ENCODE peak calls at places on chromosomes 13 and 19, in nine cellular contexts. One of them, this sample, is unnamed.

GRCh38 chr13:64801768-64802167 is 2428.4 kb downstream of the PCDH9 start:
- DNase-seq in tibial artery: no peak
- DNase-seq in brain microvascular endothelial cell: no peak
- DNase-seq in H9: no peak
- DNase-seq in spleen: no peak
- DNase-seq in endodermal cell: no peak
- DNase-seq in stomach: no peak
- DNase-seq in body of pancreas: no peak
- DNase-seq in A549: no peak
- DNase-seq in this sample: no peak

GRCh38 chr19:47111081-47111589 is 2.4 kb downstream of the ZC3H4 start:
- DNase-seq in tibial artery: no peak
- DNase-seq in brain microvascular endothelial cell: no peak
- DNase-seq in H9: no peak
- DNase-seq in spleen: peak; percentile 89
- DNase-seq in endodermal cell: peak; percentile 39
- DNase-seq in stomach: peak; percentile 34
- DNase-seq in body of pancreas: peak; percentile 36
- DNase-seq in A549: no peak
- DNase-seq in this sample: no peak

GRCh38 chr13:72774019-72774418 is 7.7 kb downstream of the DIS3 start:
- DNase-seq in tibial artery: no peak
- DNase-seq in brain microvascular endothelial cell: no peak
- DNase-seq in H9: no peak
- DNase-seq in spleen: no peak
- DNase-seq in endodermal cell: no peak
- DNase-seq in stomach: no peak
- DNase-seq in body of pancreas: no peak
- DNase-seq in A549: no peak
- DNase-seq in this sample: no peak

GRCh38 chr19:13729859-13730258 is 34.5 kb upstream of the MRI1 start:
- DNase-seq in tibial artery: no peak
- DNase-seq in brain microvascular endothelial cell: no peak
- DNase-seq in H9: no peak
- DNase-seq in spleen: no peak
- DNase-seq in endodermal cell: no peak
- DNase-seq in stomach: no peak
- DNase-seq in body of pancreas: no peak
- DNase-seq in A549: peak; percentile 55
- DNase-seq in this sample: no peak

GRCh38 chr13:80341771-80342271 is 895 bp upstream of the SPRY2 start:
- DNase-seq in tibial artery: peak; percentile 35
- DNase-seq in brain microvascular endothelial cell: peak; percentile 40
- DNase-seq in H9: peak; percentile 53
- DNase-seq in spleen: peak; percentile 77
- DNase-seq in endodermal cell: peak; percentile 87
- DNase-seq in stomach: no peak
- DNase-seq in body of pancreas: peak; percentile 61
- DNase-seq in A549: peak; percentile 54
- DNase-seq in this sample: peak; percentile 44

GRCh38 chr19:1850809-1851544 is 2.7 kb upstream of the REXO1 start:
- DNase-seq in tibial artery: no peak
- DNase-seq in brain microvascular endothelial cell: no peak
- DNase-seq in H9: peak; percentile 63
- DNase-seq in spleen: peak; percentile 78
- DNase-seq in endodermal cell: peak; percentile 66
- DNase-seq in stomach: no peak
- DNase-seq in body of pancreas: no peak
- DNase-seq in A549: no peak
- DNase-seq in this sample: no peak

GRCh38 chr19:57363734-57364181 is 407 bp downstream of the TRAPPC2B start:
- DNase-seq in tibial artery: no peak
- DNase-seq in brain microvascular endothelial cell: peak; percentile 18
- DNase-seq in H9: no peak
- DNase-seq in spleen: no peak
- DNase-seq in endodermal cell: no peak
- DNase-seq in stomach: no peak
- DNase-seq in body of pancreas: no peak
- DNase-seq in A549: no peak
- DNase-seq in this sample: no peak

GRCh38 chr19:43779820-43780219 is 953 bp downstream of the KCNN4 start:
- DNase-seq in tibial artery: no peak
- DNase-seq in brain microvascular endothelial cell: no peak
- DNase-seq in H9: no peak
- DNase-seq in spleen: no peak
- DNase-seq in endodermal cell: no peak
- DNase-seq in stomach: no peak
- DNase-seq in body of pancreas: no peak
- DNase-seq in A549: peak; percentile 55
- DNase-seq in this sample: no peak

GRCh38 chr19:21907516-21907915 is 71.5 kb upstream of the ZNF43 start:
- DNase-seq in tibial artery: no peak
- DNase-seq in brain microvascular endothelial cell: no peak
- DNase-seq in H9: no peak
- DNase-seq in spleen: no peak
- DNase-seq in endodermal cell: no peak
- DNase-seq in stomach: no peak
- DNase-seq in body of pancreas: no peak
- DNase-seq in A549: no peak
- DNase-seq in this sample: no peak

GRCh38 chr19:19860756-19861390 is 4.8 kb upstream of the ZNF253 start:
- DNase-seq in tibial artery: no peak
- DNase-seq in brain microvascular endothelial cell: no peak
- DNase-seq in H9: peak; percentile 92
- DNase-seq in spleen: peak; percentile 76
- DNase-seq in endodermal cell: peak; percentile 92
- DNase-seq in stomach: no peak
- DNase-seq in body of pancreas: peak; percentile 66
- DNase-seq in A549: no peak
- DNase-seq in this sample: peak; percentile 88

GRCh38 chr19:51010066-51010795 is 8.8 kb upstream of the KLK8 start:
- DNase-seq in tibial artery: no peak
- DNase-seq in brain microvascular endothelial cell: no peak
- DNase-seq in H9: no peak
- DNase-seq in spleen: no peak
- DNase-seq in endodermal cell: no peak
- DNase-seq in stomach: no peak
- DNase-seq in body of pancreas: no peak
- DNase-seq in A549: no peak
- DNase-seq in this sample: no peak

GRCh38 chr13:44378277-44378676 is 4.7 kb downstream of the SERP2 start:
- DNase-seq in tibial artery: no peak
- DNase-seq in brain microvascular endothelial cell: no peak
- DNase-seq in H9: no peak
- DNase-seq in spleen: no peak
- DNase-seq in endodermal cell: no peak
- DNase-seq in stomach: no peak
- DNase-seq in body of pancreas: no peak
- DNase-seq in A549: no peak
- DNase-seq in this sample: no peak

GRCh38 chr19:39145180-39145953 is 19.8 kb downstream of the PAK4 start:
- DNase-seq in tibial artery: no peak
- DNase-seq in brain microvascular endothelial cell: no peak
- DNase-seq in H9: no peak
- DNase-seq in spleen: no peak
- DNase-seq in endodermal cell: no peak
- DNase-seq in stomach: no peak
- DNase-seq in body of pancreas: peak; percentile 63
- DNase-seq in A549: no peak
- DNase-seq in this sample: peak; percentile 73

DNA sequence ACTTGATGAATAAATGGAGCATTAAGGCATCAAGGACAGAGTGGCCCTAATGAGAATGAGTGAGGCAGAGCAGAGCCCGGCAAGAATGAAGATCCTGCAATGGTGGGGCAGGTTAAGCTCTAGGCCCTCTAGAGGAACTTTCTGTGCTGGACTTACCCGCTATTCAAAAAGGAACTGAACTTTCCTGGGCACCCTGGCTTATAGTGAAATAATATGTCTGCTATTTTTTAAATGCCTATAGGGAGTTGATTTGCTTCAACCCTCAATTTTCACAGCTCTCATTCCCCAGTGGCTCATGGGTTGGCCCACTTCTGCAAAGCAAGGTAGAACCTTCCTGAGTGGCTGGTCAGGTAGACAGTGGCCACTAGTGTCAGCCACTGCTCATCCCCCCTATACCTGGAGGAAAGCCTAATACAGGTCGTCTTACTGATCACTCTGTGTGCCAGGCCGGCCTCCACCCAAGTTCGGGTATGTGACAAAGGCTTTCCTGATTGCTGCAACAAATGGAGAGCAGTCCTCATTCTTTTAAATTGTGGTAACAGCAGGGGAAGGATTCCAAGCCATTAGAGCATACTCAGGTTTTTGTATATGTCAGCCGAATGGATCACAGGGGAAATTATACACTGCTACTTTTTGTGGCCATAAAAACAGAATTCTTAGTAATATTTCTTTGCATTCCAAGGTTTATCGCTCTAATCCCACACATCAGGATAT is 103.0 kb downstream of the KL start:
- DNase-seq in tibial artery: no peak
- DNase-seq in brain microvascular endothelial cell: no peak
- DNase-seq in H9: no peak
- DNase-seq in spleen: no peak
- DNase-seq in endodermal cell: peak; percentile 62
- DNase-seq in stomach: no peak
- DNase-seq in body of pancreas: no peak
- DNase-seq in A549: no peak
- DNase-seq in this sample: no peak
- TF ChIP-seq CTCF in tibial artery: no peak
- TF ChIP-seq CTCF in brain microvascular endothelial cell: no peak
- TF ChIP-seq CTCF in H9: no peak
- TF ChIP-seq CTCF in spleen: no peak
- TF ChIP-seq CTCF in endodermal cell: peak; percentile 60
- TF ChIP-seq CTCF in stomach: no peak
- TF ChIP-seq CTCF in body of pancreas: no peak
- TF ChIP-seq CTCF in A549: no peak
- TF ChIP-seq CTCF in this sample: no peak

DNA sequence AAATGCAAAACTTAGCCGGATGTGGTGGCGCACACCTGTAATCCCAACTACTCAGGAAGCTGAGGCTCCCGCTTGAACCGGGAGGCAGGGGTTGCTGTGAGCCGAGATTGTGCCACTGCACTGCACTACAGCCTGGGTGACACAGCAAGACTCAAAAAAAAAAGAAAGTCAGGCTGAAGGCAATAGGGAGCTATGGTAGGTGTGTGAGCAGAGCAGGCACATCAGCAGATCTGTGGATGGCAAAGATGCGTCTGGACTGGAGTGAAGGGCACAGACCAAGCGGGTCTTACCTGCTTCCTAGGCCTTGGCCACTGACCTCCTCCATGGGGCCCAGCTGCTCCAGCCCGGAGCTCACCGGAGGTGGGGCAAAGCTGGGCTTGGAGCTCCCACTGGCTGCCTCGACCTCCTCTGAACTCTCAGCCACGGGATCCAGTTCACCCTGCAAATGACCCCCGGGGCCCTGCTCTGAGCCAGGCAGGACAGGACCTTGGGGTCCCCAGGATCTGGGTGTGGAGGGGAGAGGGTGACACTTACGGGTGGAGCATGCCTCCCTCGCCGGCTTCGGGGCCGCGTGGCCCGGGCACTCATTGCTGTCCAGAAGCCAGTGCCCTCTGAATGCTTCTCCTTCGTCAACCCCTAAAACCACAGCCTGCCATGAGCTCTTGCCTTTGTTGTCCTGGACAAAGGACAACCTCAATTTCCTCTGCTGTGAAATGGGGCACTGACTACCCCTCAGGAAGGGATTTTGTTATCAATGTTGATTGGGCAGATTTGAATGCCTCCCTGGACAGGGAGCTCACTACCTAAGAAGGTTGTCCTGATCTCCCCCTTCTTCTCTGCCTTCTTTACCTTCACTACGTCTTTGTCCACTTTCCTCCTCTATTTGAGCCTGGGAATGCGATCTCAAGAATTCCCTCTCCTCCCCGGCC is 569 bp downstream of the USHBP1 start:
- DNase-seq in tibial artery: no peak
- DNase-seq in brain microvascular endothelial cell: no peak
- DNase-seq in H9: no peak
- DNase-seq in spleen: no peak
- DNase-seq in endodermal cell: no peak
- DNase-seq in stomach: no peak
- DNase-seq in body of pancreas: no peak
- DNase-seq in A549: no peak
- DNase-seq in this sample: no peak
- H3K27ac ChIP-seq in tibial artery: no peak overlapping the region
- H3K27ac ChIP-seq in brain microvascular endothelial cell: no peak overlapping the region
- H3K27ac ChIP-seq in H9: peak overlapping the region; percentile 53
- H3K27ac ChIP-seq in spleen: peak overlapping the region; percentile 77
- H3K27ac ChIP-seq in endodermal cell: no peak overlapping the region
- H3K27ac ChIP-seq in stomach: peak overlapping the region; percentile 49
- H3K27ac ChIP-seq in body of pancreas: no peak overlapping the region
- H3K27ac ChIP-seq in A549: no peak overlapping the region
- H3K27ac ChIP-seq in this sample: peak overlapping the region; percentile 33

GRCh38 chr13:50387124-50387581 is 371.9 kb downstream of the KCNRG start:
- DNase-seq in tibial artery: peak; percentile 48
- DNase-seq in brain microvascular endothelial cell: no peak
- DNase-seq in H9: peak; percentile 72
- DNase-seq in spleen: peak; percentile 77
- DNase-seq in endodermal cell: peak; percentile 83
- DNase-seq in stomach: peak; percentile 40
- DNase-seq in body of pancreas: peak; percentile 56
- DNase-seq in A549: no peak
- DNase-seq in this sample: peak; percentile 59
- TF ChIP-seq CTCF in tibial artery: no peak
- TF ChIP-seq CTCF in brain microvascular endothelial cell: peak; percentile 49
- TF ChIP-seq CTCF in H9: peak; percentile 50
- TF ChIP-seq CTCF in spleen: peak; percentile 37
- TF ChIP-seq CTCF in endodermal cell: peak; percentile 61
- TF ChIP-seq CTCF in stomach: no peak
- TF ChIP-seq CTCF in body of pancreas: peak; percentile 35
- TF ChIP-seq CTCF in A549: no peak
- TF ChIP-seq CTCF in this sample: no peak

DNA sequence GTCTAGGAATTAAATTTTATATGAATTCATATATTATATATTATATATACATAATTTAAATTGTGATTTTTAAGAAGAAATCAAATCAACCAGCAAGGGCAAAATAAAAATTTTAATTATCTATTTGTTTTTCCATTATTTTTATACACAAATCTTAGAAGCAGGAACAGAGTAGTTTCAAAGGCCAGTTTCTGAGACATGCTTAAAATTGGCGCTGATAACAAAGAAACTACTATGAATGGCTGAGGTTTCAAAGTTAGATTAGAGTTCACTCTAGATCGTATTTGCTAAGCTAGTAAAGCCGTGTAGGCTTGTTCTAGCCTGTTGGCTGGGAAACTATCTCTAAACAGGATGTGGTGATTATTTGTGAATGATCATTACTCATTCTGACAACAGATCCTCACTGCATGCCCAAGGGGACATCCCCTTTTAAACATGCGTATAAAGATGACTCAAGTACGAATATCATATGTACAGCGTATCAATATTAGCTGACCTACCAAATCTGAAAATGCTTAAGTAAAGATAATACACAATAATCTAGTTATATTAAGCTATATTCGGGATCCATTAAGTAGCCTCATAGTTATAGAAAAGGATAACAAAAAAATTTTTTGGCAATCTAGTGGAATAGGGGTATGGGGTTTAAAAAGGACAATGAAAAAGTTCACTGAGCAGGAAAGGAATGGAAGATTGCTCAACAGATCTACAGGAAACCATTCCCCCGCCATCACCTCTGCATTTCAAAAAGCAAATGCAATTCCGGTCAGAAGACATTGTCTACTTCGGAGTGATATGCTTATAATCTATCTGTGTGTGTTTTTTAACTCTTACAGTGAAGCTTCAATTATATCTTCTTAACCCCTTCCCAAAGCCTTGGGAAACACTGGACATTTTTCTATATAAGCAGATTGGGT is 150.1 kb downstream of the SHISA2 start:
- DNase-seq in tibial artery: no peak
- DNase-seq in brain microvascular endothelial cell: peak; percentile 97
- DNase-seq in H9: no peak
- DNase-seq in spleen: no peak
- DNase-seq in endodermal cell: no peak
- DNase-seq in stomach: no peak
- DNase-seq in body of pancreas: no peak
- DNase-seq in A549: peak; percentile 2
- DNase-seq in this sample: no peak
- H3K27ac ChIP-seq in tibial artery: no peak overlapping the region
- H3K27ac ChIP-seq in brain microvascular endothelial cell: peak overlapping the region; percentile 86
- H3K27ac ChIP-seq in H9: no peak overlapping the region
- H3K27ac ChIP-seq in spleen: no peak overlapping the region
- H3K27ac ChIP-seq in endodermal cell: no peak overlapping the region
- H3K27ac ChIP-seq in stomach: no peak overlapping the region
- H3K27ac ChIP-seq in body of pancreas: no peak overlapping the region
- H3K27ac ChIP-seq in A549: no peak overlapping the region
- H3K27ac ChIP-seq in this sample: no peak overlapping the region

This sample was measured in testis.